ENCODE peak calls at places on chromosomes 7 and 10, in five cellular contexts. One of them, this sample, is unnamed.
A peak's percentile ranks its signal among the peaks of the same experiment; 100 is the strongest.

GRCh38 chr7:129208667-129209066 is 16.2 kb upstream of the AHCYL2 start:
- DNase-seq in gastrocnemius medialis: no peak
- DNase-seq in endothelial cell: no peak
- DNase-seq in GM13976: no peak
- DNase-seq in fibroblast of mammary gland: no peak
- DNase-seq in this sample: no peak

GRCh38 chr10:89273680-89274079 is 22.1 kb upstream of the LIPA start:
- DNase-seq in GM13976: no peak
- DNase-seq in endothelial cell: no peak
- DNase-seq in gastrocnemius medialis: no peak
- DNase-seq in fibroblast of mammary gland: no peak
- DNase-seq in this sample: no peak

GRCh38 chr7:106010331-106010730 is 47.3 kb downstream of the CDHR3 start:
- DNase-seq in endothelial cell: no peak
- DNase-seq in gastrocnemius medialis: no peak
- DNase-seq in GM13976: no peak
- DNase-seq in fibroblast of mammary gland: peak; percentile 29
- DNase-seq in this sample: no peak

GRCh38 chr7:41244246-41244645 is 458.6 kb downstream of the INHBA start:
- DNase-seq in endothelial cell: no peak
- DNase-seq in GM13976: no peak
- DNase-seq in fibroblast of mammary gland: no peak
- DNase-seq in gastrocnemius medialis: no peak
- DNase-seq in this sample: no peak

GRCh38 chr10:388661-389045 is 253.4 kb downstream of the ZMYND11 start:
- DNase-seq in fibroblast of mammary gland: no peak
- DNase-seq in endothelial cell: no peak
- DNase-seq in gastrocnemius medialis: no peak
- DNase-seq in GM13976: no peak
- DNase-seq in this sample: no peak

GRCh38 chr10:88618496-88618895 is 31.9 kb downstream of the LIPJ start:
- DNase-seq in GM13976: no peak
- DNase-seq in fibroblast of mammary gland: peak; percentile 15
- DNase-seq in gastrocnemius medialis: no peak
- DNase-seq in endothelial cell: no peak
- DNase-seq in this sample: no peak

GRCh38 chr10:26725837-26726727 is 28.6 kb downstream of the PDSS1 start:
- DNase-seq in fibroblast of mammary gland: peak; percentile 69
- DNase-seq in gastrocnemius medialis: peak; percentile 25
- DNase-seq in endothelial cell: peak; percentile 42
- DNase-seq in GM13976: peak; percentile 53
- DNase-seq in this sample: no peak

GRCh38 chr7:108459922-108460551 is 3.8 kb upstream of the NRCAM start:
- DNase-seq in gastrocnemius medialis: no peak
- DNase-seq in fibroblast of mammary gland: peak; percentile 50
- DNase-seq in GM13976: peak; percentile 57
- DNase-seq in endothelial cell: peak; percentile 26
- DNase-seq in this sample: no peak

GRCh38 chr7:50164552-50165220 is 71.6 kb upstream of the ZPBP start:
- DNase-seq in endothelial cell: no peak
- DNase-seq in GM13976: no peak
- DNase-seq in gastrocnemius medialis: no peak
- DNase-seq in fibroblast of mammary gland: no peak
- DNase-seq in this sample: no peak

GRCh38 chr10:110977662-110978061 is 58.3 kb downstream of the SHOC2 start:
- DNase-seq in GM13976: no peak
- DNase-seq in endothelial cell: no peak
- DNase-seq in fibroblast of mammary gland: peak; percentile 44
- DNase-seq in gastrocnemius medialis: no peak
- DNase-seq in this sample: no peak

GRCh38 chr10:70603439-70603778 is 868 bp upstream of the PRF1 start:
- DNase-seq in gastrocnemius medialis: no peak
- DNase-seq in endothelial cell: no peak
- DNase-seq in GM13976: no peak
- DNase-seq in fibroblast of mammary gland: no peak
- DNase-seq in this sample: no peak

GRCh38 chr10:114713525-114713924 is 55.5 kb upstream of the ABLIM1 start:
- DNase-seq in fibroblast of mammary gland: no peak
- DNase-seq in endothelial cell: no peak
- DNase-seq in GM13976: no peak
- DNase-seq in gastrocnemius medialis: no peak
- DNase-seq in this sample: no peak

GRCh38 chr10:14889318-14889717 is 10.7 kb downstream of the SUV39H2 start:
- DNase-seq in GM13976: peak; percentile 35
- DNase-seq in gastrocnemius medialis: no peak
- DNase-seq in endothelial cell: no peak
- DNase-seq in fibroblast of mammary gland: peak; percentile 26
- DNase-seq in this sample: no peak

GRCh38 chr10:649798-650690 is 39.4 kb downstream of the DIP2C start:
- DNase-seq in fibroblast of mammary gland: no peak
- DNase-seq in gastrocnemius medialis: no peak
- DNase-seq in GM13976: no peak
- DNase-seq in endothelial cell: no peak
- DNase-seq in this sample: no peak

GRCh38 chr7:93836111-93836510 is 54.4 kb downstream of the TFPI2 start:
- DNase-seq in fibroblast of mammary gland: peak; percentile 26
- DNase-seq in GM13976: no peak
- DNase-seq in endothelial cell: no peak
- DNase-seq in gastrocnemius medialis: no peak
- DNase-seq in this sample: no peak

GRCh38 chr7:95246935-95247370 is 77.4 kb downstream of the PON1 start:
- DNase-seq in endothelial cell: peak; percentile 62
- DNase-seq in fibroblast of mammary gland: peak; percentile 83
- DNase-seq in gastrocnemius medialis: peak; percentile 21
- DNase-seq in GM13976: peak; percentile 17
- DNase-seq in this sample: no peak

GRCh38 chr7:12895296-12895695 is 207.9 kb downstream of the ARL4A start:
- DNase-seq in gastrocnemius medialis: no peak
- DNase-seq in GM13976: no peak
- DNase-seq in fibroblast of mammary gland: peak; percentile 40
- DNase-seq in endothelial cell: no peak
- DNase-seq in this sample: no peak

GRCh38 chr10:133082685-133083421 is 4.9 kb upstream of the ADGRA1 start:
- DNase-seq in GM13976: no peak
- DNase-seq in gastrocnemius medialis: no peak
- DNase-seq in fibroblast of mammary gland: no peak
- DNase-seq in endothelial cell: no peak
- DNase-seq in this sample: no peak

GRCh38 chr7:88254721-88255120 is 34.9 kb upstream of the SRI start:
- DNase-seq in endothelial cell: no peak
- DNase-seq in fibroblast of mammary gland: peak; percentile 75
- DNase-seq in GM13976: no peak
- DNase-seq in gastrocnemius medialis: no peak
- DNase-seq in this sample: no peak

GRCh38 chr10:112827951-112828350 is 122.1 kb upstream of the TCF7L2 start:
- DNase-seq in gastrocnemius medialis: no peak
- DNase-seq in endothelial cell: no peak
- DNase-seq in GM13976: no peak
- DNase-seq in fibroblast of mammary gland: peak; percentile 18
- DNase-seq in this sample: no peak

GRCh38 chr10:117240105-117240729 is 697 bp upstream of the SLC18A2 start:
- DNase-seq in fibroblast of mammary gland: no peak
- DNase-seq in gastrocnemius medialis: no peak
- DNase-seq in endothelial cell: no peak
- DNase-seq in GM13976: no peak
- DNase-seq in this sample: no peak

GRCh38 chr7:115068220-115068619 is 146.3 kb downstream of the MDFIC start:
- DNase-seq in GM13976: no peak
- DNase-seq in fibroblast of mammary gland: peak; percentile 54
- DNase-seq in endothelial cell: no peak
- DNase-seq in gastrocnemius medialis: no peak
- DNase-seq in this sample: no peak

GRCh38 chr10:100186813-100187212 is 984 bp upstream of the ERLIN1 start:
- DNase-seq in fibroblast of mammary gland: peak; percentile 8
- DNase-seq in gastrocnemius medialis: no peak
- DNase-seq in GM13976: peak; percentile 19
- DNase-seq in endothelial cell: no peak
- DNase-seq in this sample: no peak

GRCh38 chr10:91185239-91185875 is 35.1 kb upstream of the PCGF5 start:
- DNase-seq in fibroblast of mammary gland: peak; percentile 58
- DNase-seq in GM13976: no peak
- DNase-seq in endothelial cell: no peak
- DNase-seq in gastrocnemius medialis: peak; percentile 48
- DNase-seq in this sample: no peak

GRCh38 chr10:59465089-59465488 is 102.7 kb upstream of the FAM13C start:
- DNase-seq in fibroblast of mammary gland: peak; percentile 57
- DNase-seq in gastrocnemius medialis: no peak
- DNase-seq in GM13976: no peak
- DNase-seq in endothelial cell: peak; percentile 7
- DNase-seq in this sample: no peak
- TF ChIP-seq CTCF in fibroblast of mammary gland: peak; percentile 46
- TF ChIP-seq CTCF in gastrocnemius medialis: peak; percentile 51
- TF ChIP-seq CTCF in GM13976: no peak
- TF ChIP-seq CTCF in endothelial cell: no peak
- TF ChIP-seq CTCF in this sample: peak; percentile 50

GRCh38 chr7:5429253-5429856 is 5.7 kb upstream of the TNRC18 start:
- DNase-seq in GM13976: no peak
- DNase-seq in gastrocnemius medialis: no peak
- DNase-seq in endothelial cell: peak; percentile 36
- DNase-seq in fibroblast of mammary gland: no peak
- DNase-seq in this sample: no peak
- TF ChIP-seq CTCF in GM13976: no peak
- TF ChIP-seq CTCF in gastrocnemius medialis: no peak
- TF ChIP-seq CTCF in endothelial cell: no peak
- TF ChIP-seq CTCF in fibroblast of mammary gland: no peak
- TF ChIP-seq CTCF in this sample: no peak

GRCh38 chr10:119342017-119342734 is 134.8 kb downstream of the GRK5 start:
- DNase-seq in gastrocnemius medialis: peak; percentile 74
- DNase-seq in fibroblast of mammary gland: peak; percentile 51
- DNase-seq in endothelial cell: no peak
- DNase-seq in GM13976: no peak
- DNase-seq in this sample: no peak
- TF ChIP-seq CTCF in gastrocnemius medialis: no peak
- TF ChIP-seq CTCF in fibroblast of mammary gland: no peak
- TF ChIP-seq CTCF in endothelial cell: no peak
- TF ChIP-seq CTCF in GM13976: no peak
- TF ChIP-seq CTCF in this sample: no peak

GRCh38 chr7:84188811-84189405 is 5.7 kb downstream of the SEMA3A start:
- DNase-seq in GM13976: no peak
- DNase-seq in gastrocnemius medialis: no peak
- DNase-seq in fibroblast of mammary gland: no peak
- DNase-seq in endothelial cell: no peak
- DNase-seq in this sample: no peak
- TF ChIP-seq CTCF in GM13976: no peak
- TF ChIP-seq CTCF in gastrocnemius medialis: no peak
- TF ChIP-seq CTCF in fibroblast of mammary gland: peak; percentile 46
- TF ChIP-seq CTCF in endothelial cell: no peak
- TF ChIP-seq CTCF in this sample: peak; percentile 81

DNA sequence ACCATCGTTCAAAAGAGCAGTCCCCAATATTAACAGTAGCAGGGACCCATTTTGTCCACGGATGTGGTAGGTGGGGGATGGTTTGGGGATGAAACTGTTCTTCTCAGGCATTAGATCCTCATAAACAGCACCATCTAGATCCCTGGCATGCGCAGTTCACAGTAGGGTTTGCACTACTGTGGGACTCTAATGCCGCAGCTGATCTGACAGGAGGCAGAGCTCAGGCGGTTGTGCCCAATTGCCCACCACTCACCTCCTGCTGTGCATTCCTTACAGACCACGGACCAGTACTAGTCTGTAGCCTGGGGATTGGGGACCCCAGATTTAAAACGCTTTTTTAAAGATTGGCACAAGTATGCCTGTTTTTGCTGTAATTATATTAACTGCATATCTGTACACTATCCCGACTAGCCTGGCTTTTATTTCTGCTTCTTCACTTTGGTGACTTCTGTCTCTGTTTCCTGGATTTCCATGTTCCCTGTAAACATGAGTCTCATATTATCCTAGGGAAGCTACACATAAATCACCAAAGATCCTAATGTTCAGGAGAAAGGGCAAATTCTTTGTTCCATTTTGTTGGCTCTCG is 163.3 kb upstream of the AKR1E2 start:
- DNase-seq in gastrocnemius medialis: peak; percentile 84
- DNase-seq in fibroblast of mammary gland: peak; percentile 59
- DNase-seq in endothelial cell: no peak
- DNase-seq in GM13976: no peak
- DNase-seq in this sample: no peak
- TF ChIP-seq CTCF in gastrocnemius medialis: no peak
- TF ChIP-seq CTCF in fibroblast of mammary gland: no peak
- TF ChIP-seq CTCF in endothelial cell: no peak
- TF ChIP-seq CTCF in GM13976: no peak
- TF ChIP-seq CTCF in this sample: no peak